ENCODE peak calls at places on chromosomes 3 and 15, in six cellular contexts. One of them, this sample, is unnamed.

GRCh38 chr15:90716317-90716975 is 700 bp upstream of the BLM start:
- DNase-seq in heart left ventricle: no peak
- DNase-seq in ovary: no peak
- DNase-seq in WERI-Rb-1: no peak
- DNase-seq in A549: peak; percentile 26
- DNase-seq in lower lobe of right lung: no peak
- DNase-seq in this sample: no peak

GRCh38 chr15:48929611-48930170 is 34.0 kb downstream of the SHC4 start:
- DNase-seq in A549: no peak
- DNase-seq in ovary: no peak
- DNase-seq in lower lobe of right lung: no peak
- DNase-seq in WERI-Rb-1: no peak
- DNase-seq in heart left ventricle: no peak
- DNase-seq in this sample: no peak

GRCh38 chr15:61051570-61052031 is 177.5 kb downstream of the RORA start:
- DNase-seq in ovary: peak; percentile 51
- DNase-seq in heart left ventricle: peak; percentile 37
- DNase-seq in lower lobe of right lung: no peak
- DNase-seq in WERI-Rb-1: peak; percentile 73
- DNase-seq in A549: peak; percentile 39
- DNase-seq in this sample: no peak

GRCh38 chr15:99442268-99442897 is 123.4 kb upstream of the MEF2A start:
- DNase-seq in lower lobe of right lung: no peak
- DNase-seq in WERI-Rb-1: peak; percentile 5
- DNase-seq in A549: peak; percentile 43
- DNase-seq in heart left ventricle: peak; percentile 89
- DNase-seq in ovary: peak; percentile 43
- DNase-seq in this sample: no peak

GRCh38 chr15:64622410-64623260 is 152.8 kb downstream of the RBPMS2 start:
- DNase-seq in heart left ventricle: no peak
- DNase-seq in lower lobe of right lung: no peak
- DNase-seq in WERI-Rb-1: no peak
- DNase-seq in ovary: no peak
- DNase-seq in A549: no peak
- DNase-seq in this sample: no peak

GRCh38 chr15:60155661-60156060 is 151.6 kb downstream of the FOXB1 start:
- DNase-seq in A549: no peak
- DNase-seq in WERI-Rb-1: no peak
- DNase-seq in ovary: no peak
- DNase-seq in heart left ventricle: no peak
- DNase-seq in lower lobe of right lung: no peak
- DNase-seq in this sample: no peak

GRCh38 chr3:176514297-176514696 is 683.0 kb downstream of the TBL1XR1 start:
- DNase-seq in heart left ventricle: no peak
- DNase-seq in A549: peak; percentile 38
- DNase-seq in WERI-Rb-1: peak; percentile 61
- DNase-seq in ovary: no peak
- DNase-seq in lower lobe of right lung: no peak
- DNase-seq in this sample: no peak

GRCh38 chr15:89531796-89532537 is 35.6 kb upstream of the RHCG start:
- DNase-seq in lower lobe of right lung: no peak
- DNase-seq in A549: no peak
- DNase-seq in WERI-Rb-1: no peak
- DNase-seq in heart left ventricle: no peak
- DNase-seq in ovary: no peak
- DNase-seq in this sample: no peak

GRCh38 chr15:85543741-85544155 is 163.3 kb downstream of the AKAP13 start:
- DNase-seq in ovary: peak; percentile 73
- DNase-seq in WERI-Rb-1: peak; percentile 31
- DNase-seq in lower lobe of right lung: peak; percentile 90
- DNase-seq in heart left ventricle: peak; percentile 60
- DNase-seq in A549: no peak
- DNase-seq in this sample: peak; percentile 50

GRCh38 chr3:54882114-54882833 is 45.6 kb downstream of the LRTM1 start:
- DNase-seq in ovary: no peak
- DNase-seq in A549: peak; percentile 60
- DNase-seq in lower lobe of right lung: no peak
- DNase-seq in WERI-Rb-1: no peak
- DNase-seq in heart left ventricle: no peak
- DNase-seq in this sample: no peak

GRCh38 chr15:40115670-40116093 is 7.0 kb upstream of the BMF start:
- DNase-seq in heart left ventricle: no peak
- DNase-seq in A549: no peak
- DNase-seq in lower lobe of right lung: peak; percentile 80
- DNase-seq in WERI-Rb-1: no peak
- DNase-seq in ovary: no peak
- DNase-seq in this sample: no peak

GRCh38 chr3:64666171-64666581 is 21.6 kb downstream of the ADAMTS9 start:
- DNase-seq in WERI-Rb-1: no peak
- DNase-seq in A549: peak; percentile 11
- DNase-seq in heart left ventricle: peak; percentile 47
- DNase-seq in ovary: peak; percentile 34
- DNase-seq in lower lobe of right lung: no peak
- DNase-seq in this sample: no peak

GRCh38 chr3:120302361-120302760 is 17.3 kb upstream of the GPR156 start:
- DNase-seq in ovary: no peak
- DNase-seq in heart left ventricle: no peak
- DNase-seq in WERI-Rb-1: no peak
- DNase-seq in A549: no peak
- DNase-seq in lower lobe of right lung: no peak
- DNase-seq in this sample: no peak

DNA sequence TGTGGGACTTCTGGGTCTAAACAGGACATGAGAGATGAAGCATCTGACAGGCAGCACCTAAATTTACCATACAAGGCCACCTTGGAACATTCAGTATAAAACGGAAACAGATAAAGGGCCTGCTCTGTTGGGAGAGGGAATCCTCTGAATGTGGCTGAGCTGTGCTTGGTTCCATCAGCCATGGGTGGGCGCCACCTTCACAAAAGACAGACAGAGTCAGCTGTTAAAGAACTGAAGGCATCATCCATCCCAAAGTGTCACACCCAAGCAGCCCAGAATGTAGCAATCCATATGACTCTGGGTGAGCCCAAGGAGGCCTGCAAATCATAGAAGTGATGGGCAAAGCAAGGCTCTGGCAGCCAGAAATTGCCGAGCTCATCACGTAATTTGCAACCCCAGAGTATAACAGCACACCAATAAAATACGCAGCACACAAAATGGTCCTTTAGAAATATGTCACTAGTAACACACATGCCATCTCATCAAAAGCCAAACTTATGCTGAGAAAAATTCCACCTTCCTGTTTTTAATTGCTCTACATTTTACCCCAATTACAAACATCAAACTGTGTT is 24.8 kb upstream of the RBP1 start:
- DNase-seq in A549: no peak
- DNase-seq in WERI-Rb-1: peak; percentile 59
- DNase-seq in ovary: peak; percentile 40
- DNase-seq in heart left ventricle: no peak
- DNase-seq in lower lobe of right lung: no peak
- DNase-seq in this sample: peak; percentile 54
- TF ChIP-seq CTCF in A549: no peak
- TF ChIP-seq CTCF in WERI-Rb-1: peak; percentile 86
- TF ChIP-seq CTCF in ovary: peak; percentile 37
- TF ChIP-seq CTCF in heart left ventricle: no peak
- TF ChIP-seq CTCF in lower lobe of right lung: peak; percentile 22
- TF ChIP-seq CTCF in this sample: peak; percentile 3

GRCh38 chr3:146640955-146641867 is 36.1 kb upstream of the PLSCR5 start:
- DNase-seq in A549: peak; percentile 61
- DNase-seq in WERI-Rb-1: peak; percentile 28
- DNase-seq in heart left ventricle: no peak
- DNase-seq in lower lobe of right lung: no peak
- DNase-seq in ovary: no peak
- DNase-seq in this sample: no peak
- TF ChIP-seq CTCF in A549: peak; percentile 64
- TF ChIP-seq CTCF in WERI-Rb-1: peak; percentile 37
- TF ChIP-seq CTCF in heart left ventricle: peak; percentile 40
- TF ChIP-seq CTCF in lower lobe of right lung: peak; percentile 41
- TF ChIP-seq CTCF in ovary: no peak
- TF ChIP-seq CTCF in this sample: peak; percentile 86

GRCh38 chr3:142210608-142211007 is 14.8 kb downstream of the GK5 start:
- DNase-seq in lower lobe of right lung: no peak
- DNase-seq in ovary: no peak
- DNase-seq in heart left ventricle: no peak
- DNase-seq in A549: no peak
- DNase-seq in WERI-Rb-1: no peak
- DNase-seq in this sample: no peak

GRCh38 chr3:142209655-142210054 is 15.7 kb downstream of the GK5 start:
- DNase-seq in WERI-Rb-1: no peak
- DNase-seq in lower lobe of right lung: no peak
- DNase-seq in A549: no peak
- DNase-seq in heart left ventricle: peak; percentile 56
- DNase-seq in ovary: peak; percentile 70
- DNase-seq in this sample: no peak

GRCh38 chr3:142210144-142210543 is 15.2 kb downstream of the GK5 start:
- DNase-seq in ovary: no peak
- DNase-seq in lower lobe of right lung: no peak
- DNase-seq in A549: no peak
- DNase-seq in WERI-Rb-1: no peak
- DNase-seq in heart left ventricle: no peak
- DNase-seq in this sample: peak; percentile 64

GRCh38 chr3:142213298-142213697 is 12.1 kb downstream of the GK5 start:
- DNase-seq in lower lobe of right lung: no peak
- DNase-seq in WERI-Rb-1: no peak
- DNase-seq in A549: no peak
- DNase-seq in ovary: no peak
- DNase-seq in heart left ventricle: peak; percentile 35
- DNase-seq in this sample: no peak

GRCh38 chr3:142211034-142211433 is 14.4 kb downstream of the GK5 start:
- DNase-seq in ovary: no peak
- DNase-seq in lower lobe of right lung: no peak
- DNase-seq in heart left ventricle: no peak
- DNase-seq in A549: peak; percentile 7
- DNase-seq in WERI-Rb-1: no peak
- DNase-seq in this sample: peak; percentile 63
- TF ChIP-seq CTCF in ovary: no peak
- TF ChIP-seq CTCF in lower lobe of right lung: no peak
- TF ChIP-seq CTCF in heart left ventricle: no peak
- TF ChIP-seq CTCF in A549: no peak
- TF ChIP-seq CTCF in WERI-Rb-1: peak; percentile 51
- TF ChIP-seq CTCF in this sample: no peak

GRCh38 chr3:126531051-126531330 is 7.0 kb downstream of the CHST13 start:
- DNase-seq in WERI-Rb-1: no peak
- DNase-seq in ovary: no peak
- DNase-seq in A549: no peak
- DNase-seq in lower lobe of right lung: peak; percentile 42
- DNase-seq in heart left ventricle: no peak
- DNase-seq in this sample: no peak
- TF ChIP-seq CTCF in WERI-Rb-1: no peak
- TF ChIP-seq CTCF in ovary: no peak
- TF ChIP-seq CTCF in A549: no peak
- TF ChIP-seq CTCF in lower lobe of right lung: no peak
- TF ChIP-seq CTCF in heart left ventricle: no peak
- TF ChIP-seq CTCF in this sample: no peak

GRCh38 chr3:45783667-45784066 is 12.7 kb downstream of the SLC6A20 start:
- DNase-seq in ovary: no peak
- DNase-seq in WERI-Rb-1: no peak
- DNase-seq in heart left ventricle: no peak
- DNase-seq in A549: no peak
- DNase-seq in lower lobe of right lung: no peak
- DNase-seq in this sample: no peak
- TF ChIP-seq CTCF in ovary: no peak
- TF ChIP-seq CTCF in WERI-Rb-1: peak; percentile 28
- TF ChIP-seq CTCF in heart left ventricle: no peak
- TF ChIP-seq CTCF in A549: no peak
- TF ChIP-seq CTCF in lower lobe of right lung: no peak
- TF ChIP-seq CTCF in this sample: no peak

DNA sequence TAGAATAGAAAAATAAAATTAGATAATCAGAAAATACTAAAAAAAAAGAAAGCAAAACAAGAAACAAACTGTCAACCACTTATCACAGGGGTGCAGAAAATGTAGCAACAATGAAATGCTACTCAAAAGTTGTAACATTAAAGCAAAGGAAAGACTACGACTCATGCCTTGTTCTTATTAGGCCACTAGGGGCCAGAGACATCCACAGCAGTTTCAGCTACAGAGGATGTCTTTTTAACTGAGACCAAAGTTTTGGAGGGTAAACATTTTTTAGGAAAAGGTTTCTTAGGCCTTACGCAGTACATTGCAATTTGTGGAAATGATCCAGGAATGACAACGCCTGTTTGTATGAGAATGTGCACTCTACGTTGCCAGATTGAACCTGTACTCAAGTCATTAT is 15.4 kb upstream of the CADM2 start:
- DNase-seq in ovary: no peak
- DNase-seq in lower lobe of right lung: no peak
- DNase-seq in WERI-Rb-1: no peak
- DNase-seq in heart left ventricle: no peak
- DNase-seq in A549: no peak
- DNase-seq in this sample: no peak
- TF ChIP-seq CTCF in ovary: no peak
- TF ChIP-seq CTCF in lower lobe of right lung: no peak
- TF ChIP-seq CTCF in WERI-Rb-1: peak; percentile 45
- TF ChIP-seq CTCF in heart left ventricle: peak; percentile 5
- TF ChIP-seq CTCF in A549: no peak
- TF ChIP-seq CTCF in this sample: peak; percentile 70